ENCODE peak calls at places on chromosomes 16 and 17, in nine cellular contexts. F, B, N, Q, W, I, Z, U and E are unnamed samples.

GRCh38 chr16:23171234-23171948 is 11.2 kb upstream of the SCNN1G start:
- DNase-seq in N (no peak), Q (peak; percentile 48), U (peak; percentile 14), Z (no peak), B (peak; percentile 15), I (no peak), F (no peak), W (no peak), E (no peak)

GRCh38 chr17:51611585-51611984 is 351.2 kb downstream of the UTP18 start:
- DNase-seq in N (no peak), Z (no peak), I (peak; percentile 9), F (no peak), W (no peak), B (no peak), Q (no peak), U (no peak), E (no peak)

GRCh38 chr17:15469260-15469659 is 1.8 kb upstream of the CDRT4 start:
- DNase-seq in Q (no peak), F (no peak), N (no peak), I (no peak), Z (no peak), W (no peak), U (no peak), B (peak; percentile 52), E (peak; percentile 53)

GRCh38 chr17:62781826-62782225 is 26.3 kb downstream of the MARCHF10 start:
- DNase-seq in B (peak; percentile 36), I (no peak), U (peak; percentile 70), F (no peak), N (no peak), Z (no peak), W (no peak), Q (no peak), E (no peak)

GRCh38 chr16:56872863-56873391 is 7.9 kb downstream of the SLC12A3 start:
- DNase-seq in I (no peak), N (no peak), W (no peak), F (no peak), Q (no peak), Z (no peak), U (no peak), B (no peak), E (peak; percentile 26)

GRCh38 chr16:46638947-46639925 is 18.1 kb upstream of the SHCBP1 start:
- DNase-seq in N (no peak), B (peak; percentile 73), U (peak; percentile 44), W (no peak), I (no peak), Q (no peak), F (no peak), Z (no peak), E (no peak)

GRCh38 chr16:10868562-10869469 is 8.2 kb upstream of the CIITA start:
- DNase-seq in U (no peak), B (no peak), I (peak; percentile 34), Q (no peak), W (peak; percentile 78), N (no peak), Z (peak; percentile 94), F (peak; percentile 18), E (peak; percentile 52)

GRCh38 chr17:17154981-17155380 is 51.2 kb downstream of the PLD6 start:
- DNase-seq in Q (no peak), N (peak; percentile 22), W (no peak), B (no peak), Z (no peak), I (no peak), F (no peak), U (no peak), E (no peak)

GRCh38 chr16:80285089-80285488 is 255.7 kb upstream of the DYNLRB2 start:
- DNase-seq in N (no peak), F (no peak), U (peak; percentile 26), Q (no peak), Z (no peak), W (no peak), I (no peak), B (peak; percentile 89), E (no peak)

GRCh38 chr17:33297643-33298042 is 4.5 kb upstream of the ASIC2 start:
- DNase-seq in U (no peak), B (no peak), W (no peak), Z (no peak), F (no peak), Q (no peak), N (no peak), I (no peak), E (no peak)

GRCh38 chr17:73166731-73167581 is 2.1 kb downstream of the SSTR2 start:
- DNase-seq in I (no peak), W (no peak), B (no peak), N (no peak), U (no peak), Q (no peak), Z (no peak), F (no peak), E (no peak)

GRCh38 chr17:32909787-32910369 is 18.1 kb upstream of the TMEM98 start:
- DNase-seq in I (peak; percentile 78), F (peak; percentile 94), N (peak; percentile 54), W (peak; percentile 88), U (peak; percentile 87), Z (peak; percentile 62), B (peak; percentile 84), Q (peak; percentile 41), E (no peak)

GRCh38 chr17:63193827-63194226 is 227.8 kb downstream of the TANC2 start:
- DNase-seq in Z (no peak), B (no peak), W (no peak), U (no peak), N (no peak), I (no peak), Q (no peak), F (no peak), E (no peak)

GRCh38 chr16:2835638-2836493 is 5.8 kb downstream of the ZG16B start:
- DNase-seq in F (peak; percentile 67), W (no peak), B (peak; percentile 98), Z (no peak), I (no peak), Q (peak; percentile 99), N (no peak), U (peak; percentile 70), E (no peak)

GRCh38 chr17:69358688-69359596 is 32.0 kb upstream of the ABCA5 start:
- DNase-seq in Q (no peak), B (no peak), I (no peak), U (no peak), Z (peak; percentile 76), W (no peak), N (no peak), F (no peak), E (no peak)

GRCh38 chr17:55274371-55275255 is 9.9 kb downstream of the HLF start:
- DNase-seq in N (no peak), Q (no peak), Z (no peak), U (no peak), F (no peak), I (no peak), W (no peak), B (no peak), E (no peak)

GRCh38 chr17:9842057-9842758 is 16.5 kb downstream of the GLP2R start:
- DNase-seq in Z (no peak), I (peak; percentile 84), U (peak; percentile 90), N (no peak), F (peak; percentile 10), W (peak; percentile 87), B (peak; percentile 77), Q (no peak), E (peak; percentile 61)

GRCh38 chr17:77546772-77547201 is 406.0 kb downstream of the SEC14L1 start:
- DNase-seq in U (no peak), F (no peak), B (no peak), Q (no peak), I (peak; percentile 26), W (no peak), N (no peak), Z (no peak), E (no peak)

GRCh38 chr17:28812980-28813377 is 29.6 kb downstream of the FAM222B start:
- DNase-seq in Q (no peak), I (no peak), Z (no peak), B (peak; percentile 71), U (no peak), W (no peak), N (no peak), F (no peak), E (no peak)

GRCh38 chr16:82643936-82644630 is 17.3 kb downstream of the CDH13 start:
- DNase-seq in U (no peak), Q (no peak), N (no peak), Z (no peak), B (no peak), F (no peak), I (no peak), W (no peak), E (no peak)

GRCh38 chr17:65548570-65548969 is 12.9 kb downstream of the AXIN2 start:
- DNase-seq in F (no peak), Q (no peak), B (no peak), W (no peak), Z (no peak), N (no peak), U (no peak), I (no peak), E (no peak)

DNA sequence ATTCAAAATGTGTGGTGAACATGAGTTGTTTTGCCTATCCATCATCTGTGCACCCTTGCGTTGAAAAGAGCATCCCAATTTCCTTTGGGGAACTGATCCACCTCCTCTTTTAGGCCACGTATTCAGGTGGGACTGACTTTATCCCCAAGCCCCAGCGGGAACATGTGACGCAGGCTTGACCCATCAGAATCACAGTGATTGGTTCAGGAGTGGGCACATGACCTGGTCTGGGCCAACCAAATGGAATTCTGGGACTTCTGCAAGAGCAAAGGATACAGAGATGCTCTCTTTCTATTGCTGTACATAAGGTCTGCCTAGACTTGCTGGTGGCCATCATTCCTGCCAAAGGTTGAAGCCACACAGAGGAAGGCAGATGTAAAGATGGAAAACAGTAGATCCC is 158.9 kb downstream of the IRX5 start:
- DNase-seq in Z (no peak), F (no peak), Q (no peak), W (no peak), B (no peak), N (no peak), U (no peak), I (no peak), E (no peak)
- H3K4me1 ChIP-seq in Z (no peaks in the 10 kb centered on the region), F (no peaks in the 10 kb centered on the region), Q (no peaks in the 10 kb centered on the region), W (no peaks in the 10 kb centered on the region), B (no peaks in the 10 kb centered on the region), N (no peaks in the 10 kb centered on the region), U (no peaks in the 10 kb centered on the region), I (no peaks in the 10 kb centered on the region), E (no peaks in the 10 kb centered on the region)

GRCh38 chr16:15635926-15636325 is 7.0 kb downstream of the MARF1 start:
- DNase-seq in U (no peak), F (no peak), Q (no peak), I (no peak), N (no peak), Z (no peak), W (no peak), B (no peak), E (no peak)
- H3K36me3 ChIP-seq in U (peaks cover 9% of the 10 kb centered on the region), F (peaks cover 36% of the 10 kb centered on the region), Q (peaks cover 25% of the 10 kb centered on the region), I (no peaks in the 10 kb centered on the region), N (peaks cover 48% of the 10 kb centered on the region), Z (peaks cover 80% of the 10 kb centered on the region), W (peaks cover 79% of the 10 kb centered on the region), B (peaks cover 42% of the 10 kb centered on the region), E (peaks cover 83% of the 10 kb centered on the region)

GRCh38 chr16:4918790-4919210 is 18.1 kb downstream of the PPL start:
- DNase-seq in Q (no peak), N (no peak), W (no peak), F (peak; percentile 16), Z (no peak), B (no peak), U (no peak), I (no peak), E (no peak)
- H3K27ac ChIP-seq in Q (no peak overlapping the region), N (no peak overlapping the region), W (no peak overlapping the region), F (peak overlapping the region; percentile 41), Z (no peak overlapping the region), B (no peak overlapping the region), U (no peak overlapping the region), I (no peak overlapping the region), E (no peak overlapping the region)

GRCh38 chr17:78694805-78695531 is 87.1 kb downstream of the CYTH1 start:
- DNase-seq in Q (no peak), W (no peak), N (no peak), I (no peak), F (no peak), U (no peak), Z (no peak), B (no peak), E (no peak)
- H3K4me1 ChIP-seq in Q (no peaks in the 10 kb centered on the region), W (no peaks in the 10 kb centered on the region), N (no peaks in the 10 kb centered on the region), I (no peaks in the 10 kb centered on the region), F (no peaks in the 10 kb centered on the region), U (no peaks in the 10 kb centered on the region), Z (peaks cover 33% of the 10 kb centered on the region), B (no peaks in the 10 kb centered on the region), E (peaks cover 22% of the 10 kb centered on the region)